ENCODE peak calls at places on chromosome 19, in seven cellular contexts. One of them, this sample, is unnamed.
A peak's percentile ranks its signal among the peaks of the same experiment; 100 is the strongest.

GRCh38 chr19:40716031-40716654 is 543 bp downstream of the COQ8B start:
- DNase-seq in cardiac muscle cell: no peak
- DNase-seq in psoas muscle: no peak
- DNase-seq in lung: no peak
- DNase-seq in CD4-positive, CD25-positive, alpha-beta regulatory T cell: peak; percentile 48
- DNase-seq in fibroblast of lung: no peak
- DNase-seq in GM23338: no peak
- DNase-seq in this sample: peak; percentile 35

GRCh38 chr19:29510701-29511265 is 15.0 kb upstream of the VSTM2B start:
- DNase-seq in CD4-positive, CD25-positive, alpha-beta regulatory T cell: no peak
- DNase-seq in cardiac muscle cell: no peak
- DNase-seq in psoas muscle: no peak
- DNase-seq in lung: no peak
- DNase-seq in GM23338: peak; percentile 63
- DNase-seq in fibroblast of lung: no peak
- DNase-seq in this sample: no peak

GRCh38 chr19:37932985-37933953 is 26.3 kb downstream of the SIPA1L3 start:
- DNase-seq in cardiac muscle cell: no peak
- DNase-seq in psoas muscle: peak; percentile 56
- DNase-seq in fibroblast of lung: peak; percentile 71
- DNase-seq in CD4-positive, CD25-positive, alpha-beta regulatory T cell: no peak
- DNase-seq in lung: no peak
- DNase-seq in GM23338: no peak
- DNase-seq in this sample: no peak

GRCh38 chr19:460877-461609 is at the start of gene SHC2:
- DNase-seq in CD4-positive, CD25-positive, alpha-beta regulatory T cell: no peak
- DNase-seq in fibroblast of lung: no peak
- DNase-seq in psoas muscle: no peak
- DNase-seq in GM23338: peak; percentile 52
- DNase-seq in cardiac muscle cell: peak; percentile 63
- DNase-seq in lung: no peak
- DNase-seq in this sample: peak; percentile 67

GRCh38 chr19:2150794-2151338 is 500 bp downstream of the AP3D1 start:
- DNase-seq in fibroblast of lung: no peak
- DNase-seq in psoas muscle: peak; percentile 71
- DNase-seq in lung: peak; percentile 38
- DNase-seq in GM23338: no peak
- DNase-seq in CD4-positive, CD25-positive, alpha-beta regulatory T cell: no peak
- DNase-seq in cardiac muscle cell: no peak
- DNase-seq in this sample: no peak

GRCh38 chr19:32178841-32179410 is 166.5 kb upstream of the ZNF507 start:
- DNase-seq in CD4-positive, CD25-positive, alpha-beta regulatory T cell: no peak
- DNase-seq in fibroblast of lung: no peak
- DNase-seq in psoas muscle: no peak
- DNase-seq in GM23338: no peak
- DNase-seq in cardiac muscle cell: no peak
- DNase-seq in lung: no peak
- DNase-seq in this sample: no peak

GRCh38 chr19:19746286-19747213 is 13.6 kb upstream of the ZNF14 start:
- DNase-seq in cardiac muscle cell: no peak
- DNase-seq in fibroblast of lung: no peak
- DNase-seq in GM23338: peak; percentile 68
- DNase-seq in CD4-positive, CD25-positive, alpha-beta regulatory T cell: no peak
- DNase-seq in psoas muscle: no peak
- DNase-seq in lung: peak; percentile 21
- DNase-seq in this sample: no peak

GRCh38 chr19:48757089-48757675 is 1.9 kb downstream of the FGF21 start:
- DNase-seq in GM23338: no peak
- DNase-seq in CD4-positive, CD25-positive, alpha-beta regulatory T cell: no peak
- DNase-seq in lung: no peak
- DNase-seq in fibroblast of lung: no peak
- DNase-seq in psoas muscle: no peak
- DNase-seq in cardiac muscle cell: no peak
- DNase-seq in this sample: no peak

GRCh38 chr19:3527250-3527910 is 11.6 kb upstream of the TEKTIP1 start:
- DNase-seq in lung: no peak
- DNase-seq in CD4-positive, CD25-positive, alpha-beta regulatory T cell: no peak
- DNase-seq in cardiac muscle cell: no peak
- DNase-seq in psoas muscle: no peak
- DNase-seq in fibroblast of lung: no peak
- DNase-seq in GM23338: no peak
- DNase-seq in this sample: no peak

GRCh38 chr19:39212377-39212742 is 8.3 kb upstream of the SYCN start:
- DNase-seq in lung: peak; percentile 40
- DNase-seq in CD4-positive, CD25-positive, alpha-beta regulatory T cell: peak; percentile 9
- DNase-seq in GM23338: peak; percentile 88
- DNase-seq in fibroblast of lung: no peak
- DNase-seq in psoas muscle: no peak
- DNase-seq in cardiac muscle cell: no peak
- DNase-seq in this sample: peak; percentile 12

GRCh38 chr19:9958451-9958850 is 22.1 kb upstream of the OLFM2 start:
- DNase-seq in lung: no peak
- DNase-seq in fibroblast of lung: peak; percentile 94
- DNase-seq in GM23338: no peak
- DNase-seq in CD4-positive, CD25-positive, alpha-beta regulatory T cell: no peak
- DNase-seq in psoas muscle: no peak
- DNase-seq in cardiac muscle cell: no peak
- DNase-seq in this sample: no peak

GRCh38 chr19:8148410-8149231 is 771 bp downstream of the FBN3 start:
- DNase-seq in lung: no peak
- DNase-seq in GM23338: peak; percentile 97
- DNase-seq in psoas muscle: no peak
- DNase-seq in fibroblast of lung: no peak
- DNase-seq in cardiac muscle cell: peak; percentile 67
- DNase-seq in CD4-positive, CD25-positive, alpha-beta regulatory T cell: no peak
- DNase-seq in this sample: peak; percentile 56
- H3K4me3 ChIP-seq in lung: no peak overlapping the region
- H3K4me3 ChIP-seq in GM23338: peak overlapping the region; percentile 87
- H3K4me3 ChIP-seq in psoas muscle: peak overlapping the region; percentile 30
- H3K4me3 ChIP-seq in fibroblast of lung: no peak overlapping the region
- H3K4me3 ChIP-seq in cardiac muscle cell: peak overlapping the region; percentile 55
- H3K4me3 ChIP-seq in CD4-positive, CD25-positive, alpha-beta regulatory T cell: no peak overlapping the region
- H3K4me3 ChIP-seq in this sample: peak overlapping the region; percentile 40

DNA sequence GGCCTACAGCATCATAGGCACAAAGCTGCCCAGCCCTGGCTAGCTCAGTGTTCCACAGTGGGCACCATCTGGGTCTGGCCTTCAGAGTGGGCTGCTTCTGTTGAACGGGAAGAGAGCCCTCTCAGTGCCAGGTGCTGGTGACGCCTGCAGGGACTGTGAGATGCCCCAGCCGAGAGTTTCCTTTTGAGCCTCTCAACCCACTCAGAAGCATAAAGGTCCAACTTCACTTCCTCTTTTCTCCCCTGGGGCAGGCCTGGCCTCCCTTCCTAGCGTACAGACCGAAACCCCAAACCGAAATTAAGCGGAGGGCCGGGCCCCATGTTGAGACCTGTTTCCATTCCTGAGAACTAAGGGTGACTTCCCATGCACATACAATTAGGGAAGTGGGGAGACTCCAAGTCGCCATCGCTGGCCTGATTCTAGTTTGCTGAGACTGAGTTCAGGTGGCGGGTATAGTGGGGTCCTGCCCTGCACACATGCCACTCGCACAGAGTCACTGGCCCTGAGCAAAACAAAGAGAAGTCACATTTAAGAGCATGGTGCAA is 6.9 kb downstream of the RAB8A start:
- DNase-seq in psoas muscle: peak; percentile 52
- DNase-seq in fibroblast of lung: no peak
- DNase-seq in CD4-positive, CD25-positive, alpha-beta regulatory T cell: no peak
- DNase-seq in lung: no peak
- DNase-seq in cardiac muscle cell: no peak
- DNase-seq in GM23338: no peak
- DNase-seq in this sample: no peak
- H3K4me1 ChIP-seq in psoas muscle: peaks cover 4% of the 10 kb centered on the region
- H3K4me1 ChIP-seq in fibroblast of lung: no peaks in the 10 kb centered on the region
- H3K4me1 ChIP-seq in CD4-positive, CD25-positive, alpha-beta regulatory T cell: peaks cover 44% of the 10 kb centered on the region
- H3K4me1 ChIP-seq in lung: no peaks in the 10 kb centered on the region
- H3K4me1 ChIP-seq in cardiac muscle cell: no peaks in the 10 kb centered on the region
- H3K4me1 ChIP-seq in GM23338: no peaks in the 10 kb centered on the region
- H3K4me1 ChIP-seq in this sample: no peaks in the 10 kb centered on the region

GRCh38 chr19:47022140-47022536 is 2.5 kb downstream of the NPAS1 start:
- DNase-seq in GM23338: no peak
- DNase-seq in cardiac muscle cell: no peak
- DNase-seq in fibroblast of lung: no peak
- DNase-seq in psoas muscle: no peak
- DNase-seq in CD4-positive, CD25-positive, alpha-beta regulatory T cell: no peak
- DNase-seq in lung: no peak
- DNase-seq in this sample: no peak
- H3K27me3 ChIP-seq in GM23338: peaks cover 70% of the 10 kb centered on the region
- H3K27me3 ChIP-seq in cardiac muscle cell: peaks cover 77% of the 10 kb centered on the region
- H3K27me3 ChIP-seq in fibroblast of lung: peaks cover 28% of the 10 kb centered on the region
- H3K27me3 ChIP-seq in psoas muscle: no peaks in the 10 kb centered on the region
- H3K27me3 ChIP-seq in CD4-positive, CD25-positive, alpha-beta regulatory T cell: peaks cover 15% of the 10 kb centered on the region
- H3K27me3 ChIP-seq in lung: peaks cover 5% of the 10 kb centered on the region
- H3K27me3 ChIP-seq in this sample: no peaks in the 10 kb centered on the region

GRCh38 chr19:54201980-54202379 is 1.3 kb downstream of the RPS9 start:
- DNase-seq in CD4-positive, CD25-positive, alpha-beta regulatory T cell: no peak
- DNase-seq in psoas muscle: no peak
- DNase-seq in lung: no peak
- DNase-seq in GM23338: no peak
- DNase-seq in fibroblast of lung: no peak
- DNase-seq in cardiac muscle cell: no peak
- DNase-seq in this sample: no peak

GRCh38 chr19:54203151-54203611 is 2.5 kb downstream of the RPS9 start:
- DNase-seq in psoas muscle: no peak
- DNase-seq in cardiac muscle cell: no peak
- DNase-seq in fibroblast of lung: peak; percentile 9
- DNase-seq in lung: no peak
- DNase-seq in GM23338: no peak
- DNase-seq in CD4-positive, CD25-positive, alpha-beta regulatory T cell: no peak
- DNase-seq in this sample: no peak

GRCh38 chr19:54196514-54196913 is 4.1 kb upstream of the RPS9 start:
- DNase-seq in GM23338: no peak
- DNase-seq in cardiac muscle cell: no peak
- DNase-seq in fibroblast of lung: no peak
- DNase-seq in lung: no peak
- DNase-seq in CD4-positive, CD25-positive, alpha-beta regulatory T cell: no peak
- DNase-seq in psoas muscle: no peak
- DNase-seq in this sample: no peak

GRCh38 chr19:54201172-54201701 is 579 bp downstream of the RPS9 start:
- DNase-seq in GM23338: no peak
- DNase-seq in fibroblast of lung: no peak
- DNase-seq in cardiac muscle cell: no peak
- DNase-seq in CD4-positive, CD25-positive, alpha-beta regulatory T cell: no peak
- DNase-seq in lung: no peak
- DNase-seq in psoas muscle: no peak
- DNase-seq in this sample: no peak

GRCh38 chr19:54199401-54199800 is 1.3 kb upstream of the RPS9 start:
- DNase-seq in CD4-positive, CD25-positive, alpha-beta regulatory T cell: no peak
- DNase-seq in cardiac muscle cell: no peak
- DNase-seq in fibroblast of lung: no peak
- DNase-seq in lung: no peak
- DNase-seq in psoas muscle: no peak
- DNase-seq in GM23338: no peak
- DNase-seq in this sample: no peak
- H3K4me3 ChIP-seq in CD4-positive, CD25-positive, alpha-beta regulatory T cell: no peak overlapping the region
- H3K4me3 ChIP-seq in cardiac muscle cell: no peak overlapping the region
- H3K4me3 ChIP-seq in fibroblast of lung: no peak overlapping the region
- H3K4me3 ChIP-seq in lung: no peak overlapping the region
- H3K4me3 ChIP-seq in psoas muscle: no peak overlapping the region
- H3K4me3 ChIP-seq in GM23338: no peak overlapping the region
- H3K4me3 ChIP-seq in this sample: no peak overlapping the region

DNA sequence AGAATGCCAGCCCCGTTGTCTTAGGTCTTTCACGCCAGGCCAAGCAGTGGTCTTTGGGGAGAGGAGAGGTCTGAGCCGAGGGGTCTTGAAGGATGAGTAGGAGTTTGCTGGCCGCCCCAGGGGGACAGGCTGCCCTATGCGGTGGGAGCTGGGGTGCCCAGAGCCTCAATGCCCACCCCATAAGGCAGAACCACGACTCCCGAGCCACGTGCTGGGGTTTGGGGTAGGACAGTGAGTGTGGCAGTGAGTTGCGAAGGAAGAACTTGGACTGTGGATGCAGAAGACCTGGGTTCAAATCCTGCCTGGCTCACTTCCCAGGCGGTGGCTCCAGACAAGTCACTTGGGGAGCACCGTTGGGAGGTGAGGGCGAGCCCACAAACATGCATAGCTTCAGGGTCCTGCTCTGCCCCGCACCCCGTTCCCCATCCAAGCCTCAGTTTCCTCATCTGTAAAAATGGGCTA is 5.5 kb downstream of the RAB11B start:
- DNase-seq in fibroblast of lung: no peak
- DNase-seq in cardiac muscle cell: no peak
- DNase-seq in lung: no peak
- DNase-seq in CD4-positive, CD25-positive, alpha-beta regulatory T cell: no peak
- DNase-seq in psoas muscle: peak; percentile 44
- DNase-seq in GM23338: no peak
- DNase-seq in this sample: no peak
- H3K4me1 ChIP-seq in fibroblast of lung: peaks cover 8% of the 10 kb centered on the region
- H3K4me1 ChIP-seq in cardiac muscle cell: no peaks in the 10 kb centered on the region
- H3K4me1 ChIP-seq in lung: peaks cover 16% of the 10 kb centered on the region
- H3K4me1 ChIP-seq in CD4-positive, CD25-positive, alpha-beta regulatory T cell: peaks cover 25% of the 10 kb centered on the region
- H3K4me1 ChIP-seq in psoas muscle: peaks cover 59% of the 10 kb centered on the region
- H3K4me1 ChIP-seq in GM23338: peaks cover 11% of the 10 kb centered on the region
- H3K4me1 ChIP-seq in this sample: peaks cover 7% of the 10 kb centered on the region

GRCh38 chr19:35292421-35292820 is 460 bp downstream of the MAG start:
- DNase-seq in psoas muscle: no peak
- DNase-seq in lung: no peak
- DNase-seq in fibroblast of lung: no peak
- DNase-seq in GM23338: no peak
- DNase-seq in CD4-positive, CD25-positive, alpha-beta regulatory T cell: no peak
- DNase-seq in cardiac muscle cell: no peak
- DNase-seq in this sample: no peak

GRCh38 chr19:35291916-35292315 is at the start of gene MAG:
- DNase-seq in cardiac muscle cell: no peak
- DNase-seq in GM23338: no peak
- DNase-seq in CD4-positive, CD25-positive, alpha-beta regulatory T cell: no peak
- DNase-seq in psoas muscle: no peak
- DNase-seq in lung: no peak
- DNase-seq in fibroblast of lung: no peak
- DNase-seq in this sample: no peak

GRCh38 chr19:35291259-35291658 is 702 bp upstream of the MAG start:
- DNase-seq in cardiac muscle cell: no peak
- DNase-seq in GM23338: no peak
- DNase-seq in lung: no peak
- DNase-seq in fibroblast of lung: no peak
- DNase-seq in CD4-positive, CD25-positive, alpha-beta regulatory T cell: no peak
- DNase-seq in psoas muscle: no peak
- DNase-seq in this sample: no peak

GRCh38 chr19:35288843-35289355 is 3.1 kb upstream of the MAG start:
- DNase-seq in psoas muscle: no peak
- DNase-seq in lung: no peak
- DNase-seq in fibroblast of lung: no peak
- DNase-seq in GM23338: no peak
- DNase-seq in CD4-positive, CD25-positive, alpha-beta regulatory T cell: no peak
- DNase-seq in cardiac muscle cell: no peak
- DNase-seq in this sample: no peak

GRCh38 chr19:35290381-35291135 is 1.4 kb upstream of the MAG start:
- DNase-seq in GM23338: no peak
- DNase-seq in CD4-positive, CD25-positive, alpha-beta regulatory T cell: no peak
- DNase-seq in fibroblast of lung: no peak
- DNase-seq in lung: no peak
- DNase-seq in cardiac muscle cell: no peak
- DNase-seq in psoas muscle: no peak
- DNase-seq in this sample: no peak
- H3K27me3 ChIP-seq in GM23338: no peaks in the 10 kb centered on the region
- H3K27me3 ChIP-seq in CD4-positive, CD25-positive, alpha-beta regulatory T cell: no peaks in the 10 kb centered on the region
- H3K27me3 ChIP-seq in fibroblast of lung: peaks cover 7% of the 10 kb centered on the region
- H3K27me3 ChIP-seq in lung: no peaks in the 10 kb centered on the region
- H3K27me3 ChIP-seq in cardiac muscle cell: no peaks in the 10 kb centered on the region
- H3K27me3 ChIP-seq in psoas muscle: no peaks in the 10 kb centered on the region
- H3K27me3 ChIP-seq in this sample: no peaks in the 10 kb centered on the region

GRCh38 chr19:42285546-42285945 is 16.4 kb upstream of the PRR19 start:
- DNase-seq in psoas muscle: no peak
- DNase-seq in GM23338: no peak
- DNase-seq in CD4-positive, CD25-positive, alpha-beta regulatory T cell: no peak
- DNase-seq in cardiac muscle cell: no peak
- DNase-seq in fibroblast of lung: no peak
- DNase-seq in lung: no peak
- DNase-seq in this sample: no peak
- H3K4me3 ChIP-seq in psoas muscle: peak overlapping the region; percentile 68
- H3K4me3 ChIP-seq in GM23338: peak overlapping the region; percentile 87
- H3K4me3 ChIP-seq in CD4-positive, CD25-positive, alpha-beta regulatory T cell: peak overlapping the region; percentile 60
- H3K4me3 ChIP-seq in cardiac muscle cell: peak overlapping the region; percentile 82
- H3K4me3 ChIP-seq in fibroblast of lung: peak overlapping the region; percentile 80
- H3K4me3 ChIP-seq in lung: no peak overlapping the region
- H3K4me3 ChIP-seq in this sample: peak overlapping the region; percentile 56

This sample was measured in HAP-1.